ENCODE peak calls at places on chromosome 20, in six cellular contexts. A is brain microvascular endothelial cell, Y is bronchial epithelial cell, B is hepatocyte, J is mesothelial cell of epicardium, N is heart left ventricle. Q is an unnamed sample.

GRCh38 chr20:48802216-48802615 is 25.6 kb downstream of the PREX1 start:
- DNase-seq in A (no peak), Y (no peak), B (no peak), J (no peak), N (no peak), Q (no peak)

GRCh38 chr20:42958367-42959112 is 231.2 kb downstream of the PTPRT start:
- DNase-seq in A (no peak), Y (no peak), B (no peak), J (no peak), N (no peak), Q (no peak)

GRCh38 chr20:60749804-60750602 is 502.1 kb upstream of the CDH4 start:
- DNase-seq in A (no peak), Y (no peak), B (no peak), J (no peak), N (no peak), Q (no peak)

GRCh38 chr20:49653925-49654324 is 59.8 kb downstream of the B4GALT5 start:
- DNase-seq in A (no peak), Y (no peak), B (no peak), J (no peak), N (no peak), Q (no peak)

GRCh38 chr20:53579266-53579580 is 14.4 kb downstream of the ZNF217 start:
- DNase-seq in A (no peak), Y (no peak), B (no peak), J (no peak), N (no peak), Q (no peak)

GRCh38 chr20:48278961-48279481 is 493.7 kb upstream of the SULF2 start:
- DNase-seq in A (no peak), Y (peak), B (no peak), J (no peak), N (no peak), Q (no peak)

GRCh38 chr20:23587631-23588030 is 18.1 kb downstream of the CST9 start:
- DNase-seq in A (no peak), Y (no peak), B (no peak), J (no peak), N (no peak), Q (no peak)

GRCh38 chr20:33733654-33734576 is 2.1 kb downstream of the ZNF341 start:
- DNase-seq in A (peak), Y (peak), B (peak), J (no peak), N (no peak), Q (no peak)

GRCh38 chr20:34316191-34316814 is 13.1 kb upstream of the AHCY start:
- DNase-seq in A (peak), Y (peak), B (no peak), J (no peak), N (no peak), Q (no peak)

DNA sequence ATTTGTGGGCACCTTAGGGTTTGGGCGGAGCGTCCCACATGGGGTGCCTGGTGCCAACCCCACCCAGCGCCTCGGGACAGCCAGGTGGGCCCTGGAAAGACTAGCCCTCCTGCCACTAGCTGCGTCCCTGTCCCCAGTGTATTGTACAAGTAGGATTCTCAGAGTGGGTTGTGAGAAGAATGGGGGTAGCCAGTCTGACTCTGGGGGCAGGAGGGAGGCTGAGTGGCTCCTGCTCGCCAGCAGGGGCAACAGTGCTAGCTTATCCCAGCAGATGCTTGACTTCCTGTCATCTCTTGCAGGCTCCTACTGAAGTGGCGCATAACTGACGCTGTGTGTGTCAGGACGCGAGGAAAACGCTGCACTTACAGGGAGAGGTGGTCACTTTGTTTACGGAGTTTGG is 9.3 kb downstream of the PSMA7 start:
- DNase-seq in A (no peak), Y (no peak), B (no peak), J (no peak), N (peak), Q (no peak)
- TF ChIP-seq CTCF in A (peak), Y (no peak), B (no peak), J (no peak), N (no peak), Q (no peak)

GRCh38 chr20:18314786-18315406 is 26.6 kb downstream of the ZNF133 start:
- DNase-seq in A (peak), Y (peak), B (no peak), J (no peak), N (no peak), Q (no peak)

GRCh38 chr20:18313410-18313809 is 25.1 kb downstream of the ZNF133 start:
- DNase-seq in A (no peak), Y (no peak), B (no peak), J (no peak), N (no peak), Q (no peak)

GRCh38 chr20:18316166-18316565 is 27.8 kb downstream of the ZNF133 start:
- DNase-seq in A (no peak), Y (no peak), B (no peak), J (no peak), N (no peak), Q (no peak)

GRCh38 chr20:18310592-18310991 is 22.3 kb downstream of the ZNF133 start:
- DNase-seq in A (no peak), Y (peak), B (no peak), J (no peak), N (no peak), Q (no peak)

GRCh38 chr20:18312723-18313122 is 24.4 kb downstream of the ZNF133 start:
- DNase-seq in A (no peak), Y (no peak), B (no peak), J (no peak), N (no peak), Q (no peak)
- TF ChIP-seq CTCF in A (no peak), Y (no peak), B (no peak), J (no peak), N (no peak), Q (no peak)

DNA sequence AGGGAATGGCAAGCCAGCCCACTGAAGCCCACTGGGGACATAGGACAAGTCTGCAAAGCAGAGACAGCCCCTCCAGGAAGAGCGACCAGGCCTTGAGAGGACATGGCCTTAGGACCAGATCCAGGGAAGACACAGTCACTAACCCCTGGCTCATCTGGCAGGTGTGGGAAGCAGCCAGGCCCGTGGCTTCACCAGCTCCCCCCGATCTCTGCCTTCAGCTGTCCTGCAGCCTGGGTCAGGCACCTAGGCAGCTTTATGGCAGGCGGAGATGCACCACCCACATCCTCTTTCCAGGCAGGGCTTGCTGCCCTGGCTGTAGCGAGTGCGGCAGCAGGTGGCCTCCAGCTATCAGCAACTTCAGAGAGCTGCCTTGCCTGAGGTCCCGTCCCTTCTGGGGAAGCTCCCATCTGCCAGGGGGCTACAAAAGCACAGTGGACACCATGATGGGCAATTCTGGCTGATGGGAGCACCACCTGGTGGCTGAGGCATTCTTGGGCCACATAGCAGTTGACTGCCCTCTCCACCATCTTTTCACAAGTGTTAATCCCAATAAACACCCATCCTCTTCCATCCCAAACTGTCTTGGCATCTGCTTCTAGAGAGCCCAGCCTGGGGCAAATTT is 85.8 kb downstream of the DZANK1 start:
- DNase-seq in A (no peak), Y (no peak), B (no peak), J (no peak), N (no peak), Q (no peak)
- TF ChIP-seq CTCF in A (no peak), Y (peak), B (no peak), J (no peak), N (no peak), Q (no peak)

GRCh38 chr20:30812739-30813411 is 444.6 kb upstream of the DEFB115 start:
- DNase-seq in A (no peak), Y (no peak), B (no peak), J (no peak), N (no peak), Q (no peak)
- TF ChIP-seq CTCF in A (no peak), Y (no peak), B (no peak), J (no peak), N (no peak), Q (no peak)

DNA sequence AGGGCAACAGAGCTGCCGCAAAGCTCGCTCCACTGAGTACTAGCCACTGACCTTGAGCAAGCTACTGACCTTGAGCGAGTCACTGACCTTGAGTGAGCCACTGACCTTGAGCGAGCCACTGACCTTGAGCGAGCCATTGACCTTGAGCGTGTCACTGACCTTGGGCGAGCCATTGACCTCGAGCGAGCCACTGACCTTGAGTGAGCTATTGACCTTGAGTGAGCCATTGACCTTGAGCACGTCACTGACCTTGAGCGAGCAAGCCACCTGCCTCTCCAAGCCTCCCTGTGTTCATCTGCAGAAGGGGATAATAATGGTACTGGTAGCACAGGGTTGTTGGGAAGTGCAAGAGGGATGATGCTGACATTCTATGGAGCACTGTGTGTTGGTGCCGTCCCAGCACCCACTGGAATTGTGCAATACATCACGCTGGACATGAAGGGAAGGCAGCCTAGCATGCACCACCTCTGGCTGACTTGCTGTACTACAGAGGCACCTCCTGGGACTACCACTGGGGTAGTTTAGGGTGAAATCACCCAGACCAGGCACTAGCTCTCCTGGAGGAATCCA is 60.2 kb downstream of the CTCFL start:
- DNase-seq in A (peak), Y (peak), B (peak), J (no peak), N (peak), Q (no peak)
- TF ChIP-seq CTCF in A (peak), Y (peak), B (no peak), J (no peak), N (no peak), Q (no peak)

GRCh38 chr20:46933150-46933549 is 38.5 kb downstream of the EYA2 start:
- DNase-seq in A (no peak), Y (no peak), B (no peak), J (no peak), N (no peak), Q (no peak)
- TF ChIP-seq CTCF in A (no peak), Y (no peak), B (no peak), J (no peak), N (no peak), Q (no peak)

GRCh38 chr20:8386991-8387390 is 254.9 kb downstream of the PLCB1 start:
- DNase-seq in A (no peak), Y (no peak), B (no peak), J (no peak), N (no peak), Q (no peak)
- TF ChIP-seq CTCF in A (no peak), Y (no peak), B (no peak), J (no peak), N (no peak), Q (no peak)

GRCh38 chr20:4233520-4233919 is 218.2 kb upstream of the RNF24 start:
- DNase-seq in A (no peak), Y (no peak), B (no peak), J (no peak), N (no peak), Q (no peak)
- TF ChIP-seq CTCF in A (peak), Y (no peak), B (no peak), J (no peak), N (no peak), Q (no peak)

Q was measured in D721Med.